ENCODE peak calls at places on chromosomes 2 and 18, in ten cellular contexts. One of them, this sample, is unnamed.

GRCh38 chr2:11073251-11073650 is 82.0 kb upstream of the SLC66A3 start:
- DNase-seq in HT1080: no peak
- DNase-seq in NCI-H1092 treated with DMSO at 0.1 percent for 48 hours: peak
- DNase-seq in spleen: no peak
- DNase-seq in iPS-NIHi11: peak
- DNase-seq in upper lobe of right lung: peak
- DNase-seq in Caco-2: no peak
- DNase-seq in T-helper 2 cell treated with Interferon-gamma antibody and Interleukin-4, amounts not matched to agents 5 μg/mL and 100 μg/mL, for 36 hours: no peak
- DNase-seq in stimulated activated CD4-positive, alpha-beta T cell treated with anti-CD3 and anti-CD28 coated beads, TNF-alpha, amount 100 ng/mL, for 4 hours: no peak
- DNase-seq in CD4-positive, alpha-beta T cell: no peak
- DNase-seq in this sample: no peak

GRCh38 chr2:133109772-133110171 is 439.8 kb upstream of the LYPD1 start:
- DNase-seq in Caco-2: no peak
- DNase-seq in spleen: no peak
- DNase-seq in HT1080: peak
- DNase-seq in NCI-H1092 treated with DMSO at 0.1 percent for 48 hours: no peak
- DNase-seq in stimulated activated CD4-positive, alpha-beta T cell treated with anti-CD3 and anti-CD28 coated beads, TNF-alpha, amount 100 ng/mL, for 4 hours: no peak
- DNase-seq in T-helper 2 cell treated with Interferon-gamma antibody and Interleukin-4, amounts not matched to agents 5 μg/mL and 100 μg/mL, for 36 hours: no peak
- DNase-seq in iPS-NIHi11: no peak
- DNase-seq in CD4-positive, alpha-beta T cell: no peak
- DNase-seq in upper lobe of right lung: no peak
- DNase-seq in this sample: no peak

GRCh38 chr2:128510701-128511100 is 192.0 kb upstream of the HS6ST1 start:
- DNase-seq in iPS-NIHi11: no peak
- DNase-seq in Caco-2: no peak
- DNase-seq in stimulated activated CD4-positive, alpha-beta T cell treated with anti-CD3 and anti-CD28 coated beads, TNF-alpha, amount 100 ng/mL, for 4 hours: no peak
- DNase-seq in HT1080: no peak
- DNase-seq in NCI-H1092 treated with DMSO at 0.1 percent for 48 hours: no peak
- DNase-seq in T-helper 2 cell treated with Interferon-gamma antibody and Interleukin-4, amounts not matched to agents 5 μg/mL and 100 μg/mL, for 36 hours: no peak
- DNase-seq in spleen: no peak
- DNase-seq in upper lobe of right lung: no peak
- DNase-seq in CD4-positive, alpha-beta T cell: no peak
- DNase-seq in this sample: no peak

GRCh38 chr2:204116154-204116792 is 179.7 kb downstream of the ICOS start:
- DNase-seq in upper lobe of right lung: no peak
- DNase-seq in NCI-H1092 treated with DMSO at 0.1 percent for 48 hours: no peak
- DNase-seq in spleen: no peak
- DNase-seq in iPS-NIHi11: no peak
- DNase-seq in CD4-positive, alpha-beta T cell: no peak
- DNase-seq in Caco-2: no peak
- DNase-seq in HT1080: no peak
- DNase-seq in stimulated activated CD4-positive, alpha-beta T cell treated with anti-CD3 and anti-CD28 coated beads, TNF-alpha, amount 100 ng/mL, for 4 hours: no peak
- DNase-seq in T-helper 2 cell treated with Interferon-gamma antibody and Interleukin-4, amounts not matched to agents 5 μg/mL and 100 μg/mL, for 36 hours: no peak
- DNase-seq in this sample: no peak

GRCh38 chr2:43212216-43212828 is 14.1 kb downstream of the ZFP36L2 start:
- DNase-seq in Caco-2: no peak
- DNase-seq in NCI-H1092 treated with DMSO at 0.1 percent for 48 hours: no peak
- DNase-seq in stimulated activated CD4-positive, alpha-beta T cell treated with anti-CD3 and anti-CD28 coated beads, TNF-alpha, amount 100 ng/mL, for 4 hours: no peak
- DNase-seq in upper lobe of right lung: no peak
- DNase-seq in HT1080: no peak
- DNase-seq in spleen: no peak
- DNase-seq in iPS-NIHi11: no peak
- DNase-seq in T-helper 2 cell treated with Interferon-gamma antibody and Interleukin-4, amounts not matched to agents 5 μg/mL and 100 μg/mL, for 36 hours: no peak
- DNase-seq in CD4-positive, alpha-beta T cell: no peak
- DNase-seq in this sample: no peak

GRCh38 chr18:80232710-80233109 is 14.6 kb downstream of the PARD6G start:
- DNase-seq in T-helper 2 cell treated with Interferon-gamma antibody and Interleukin-4, amounts not matched to agents 5 μg/mL and 100 μg/mL, for 36 hours: no peak
- DNase-seq in CD4-positive, alpha-beta T cell: no peak
- DNase-seq in spleen: no peak
- DNase-seq in NCI-H1092 treated with DMSO at 0.1 percent for 48 hours: no peak
- DNase-seq in HT1080: no peak
- DNase-seq in Caco-2: no peak
- DNase-seq in iPS-NIHi11: no peak
- DNase-seq in upper lobe of right lung: peak
- DNase-seq in stimulated activated CD4-positive, alpha-beta T cell treated with anti-CD3 and anti-CD28 coated beads, TNF-alpha, amount 100 ng/mL, for 4 hours: no peak
- DNase-seq in this sample: no peak

GRCh38 chr2:75055820-75056675 is 97.6 kb downstream of the POLE4 start:
- DNase-seq in CD4-positive, alpha-beta T cell: no peak
- DNase-seq in NCI-H1092 treated with DMSO at 0.1 percent for 48 hours: no peak
- DNase-seq in upper lobe of right lung: no peak
- DNase-seq in iPS-NIHi11: peak
- DNase-seq in stimulated activated CD4-positive, alpha-beta T cell treated with anti-CD3 and anti-CD28 coated beads, TNF-alpha, amount 100 ng/mL, for 4 hours: no peak
- DNase-seq in spleen: no peak
- DNase-seq in T-helper 2 cell treated with Interferon-gamma antibody and Interleukin-4, amounts not matched to agents 5 μg/mL and 100 μg/mL, for 36 hours: no peak
- DNase-seq in Caco-2: no peak
- DNase-seq in HT1080: peak
- DNase-seq in this sample: no peak

GRCh38 chr2:234257859-234258561 is 207.5 kb downstream of the SPP2 start:
- DNase-seq in CD4-positive, alpha-beta T cell: no peak
- DNase-seq in Caco-2: peak
- DNase-seq in T-helper 2 cell treated with Interferon-gamma antibody and Interleukin-4, amounts not matched to agents 5 μg/mL and 100 μg/mL, for 36 hours: peak
- DNase-seq in NCI-H1092 treated with DMSO at 0.1 percent for 48 hours: peak
- DNase-seq in spleen: peak
- DNase-seq in upper lobe of right lung: no peak
- DNase-seq in iPS-NIHi11: peak
- DNase-seq in stimulated activated CD4-positive, alpha-beta T cell treated with anti-CD3 and anti-CD28 coated beads, TNF-alpha, amount 100 ng/mL, for 4 hours: no peak
- DNase-seq in HT1080: peak
- DNase-seq in this sample: no peak

GRCh38 chr2:203714112-203714511 is 7.7 kb downstream of the CD28 start:
- DNase-seq in CD4-positive, alpha-beta T cell: no peak
- DNase-seq in Caco-2: peak
- DNase-seq in NCI-H1092 treated with DMSO at 0.1 percent for 48 hours: no peak
- DNase-seq in upper lobe of right lung: no peak
- DNase-seq in HT1080: no peak
- DNase-seq in spleen: no peak
- DNase-seq in T-helper 2 cell treated with Interferon-gamma antibody and Interleukin-4, amounts not matched to agents 5 μg/mL and 100 μg/mL, for 36 hours: no peak
- DNase-seq in stimulated activated CD4-positive, alpha-beta T cell treated with anti-CD3 and anti-CD28 coated beads, TNF-alpha, amount 100 ng/mL, for 4 hours: no peak
- DNase-seq in iPS-NIHi11: no peak
- DNase-seq in this sample: no peak

GRCh38 chr2:9763356-9764152 is 79.7 kb upstream of the TAF1B start:
- DNase-seq in iPS-NIHi11: no peak
- DNase-seq in spleen: no peak
- DNase-seq in T-helper 2 cell treated with Interferon-gamma antibody and Interleukin-4, amounts not matched to agents 5 μg/mL and 100 μg/mL, for 36 hours: no peak
- DNase-seq in NCI-H1092 treated with DMSO at 0.1 percent for 48 hours: peak
- DNase-seq in stimulated activated CD4-positive, alpha-beta T cell treated with anti-CD3 and anti-CD28 coated beads, TNF-alpha, amount 100 ng/mL, for 4 hours: no peak
- DNase-seq in Caco-2: no peak
- DNase-seq in upper lobe of right lung: no peak
- DNase-seq in CD4-positive, alpha-beta T cell: no peak
- DNase-seq in HT1080: peak
- DNase-seq in this sample: no peak

GRCh38 chr2:174343638-174344455 is 9.1 kb downstream of the SP9 start:
- DNase-seq in T-helper 2 cell treated with Interferon-gamma antibody and Interleukin-4, amounts not matched to agents 5 μg/mL and 100 μg/mL, for 36 hours: no peak
- DNase-seq in spleen: peak
- DNase-seq in CD4-positive, alpha-beta T cell: no peak
- DNase-seq in iPS-NIHi11: no peak
- DNase-seq in Caco-2: no peak
- DNase-seq in HT1080: no peak
- DNase-seq in upper lobe of right lung: no peak
- DNase-seq in NCI-H1092 treated with DMSO at 0.1 percent for 48 hours: no peak
- DNase-seq in stimulated activated CD4-positive, alpha-beta T cell treated with anti-CD3 and anti-CD28 coated beads, TNF-alpha, amount 100 ng/mL, for 4 hours: no peak
- DNase-seq in this sample: no peak

GRCh38 chr18:22551536-22552151 is 133.9 kb upstream of the CTAGE1 start:
- DNase-seq in Caco-2: no peak
- DNase-seq in T-helper 2 cell treated with Interferon-gamma antibody and Interleukin-4, amounts not matched to agents 5 μg/mL and 100 μg/mL, for 36 hours: no peak
- DNase-seq in NCI-H1092 treated with DMSO at 0.1 percent for 48 hours: no peak
- DNase-seq in HT1080: peak
- DNase-seq in spleen: no peak
- DNase-seq in CD4-positive, alpha-beta T cell: no peak
- DNase-seq in stimulated activated CD4-positive, alpha-beta T cell treated with anti-CD3 and anti-CD28 coated beads, TNF-alpha, amount 100 ng/mL, for 4 hours: no peak
- DNase-seq in iPS-NIHi11: no peak
- DNase-seq in upper lobe of right lung: no peak
- DNase-seq in this sample: no peak

GRCh38 chr2:46563110-46563731 is 83.9 kb downstream of the TMEM247 start:
- DNase-seq in HT1080: no peak
- DNase-seq in NCI-H1092 treated with DMSO at 0.1 percent for 48 hours: no peak
- DNase-seq in CD4-positive, alpha-beta T cell: no peak
- DNase-seq in upper lobe of right lung: no peak
- DNase-seq in stimulated activated CD4-positive, alpha-beta T cell treated with anti-CD3 and anti-CD28 coated beads, TNF-alpha, amount 100 ng/mL, for 4 hours: no peak
- DNase-seq in T-helper 2 cell treated with Interferon-gamma antibody and Interleukin-4, amounts not matched to agents 5 μg/mL and 100 μg/mL, for 36 hours: no peak
- DNase-seq in iPS-NIHi11: no peak
- DNase-seq in Caco-2: no peak
- DNase-seq in spleen: no peak
- DNase-seq in this sample: no peak

GRCh38 chr2:109523536-109524361 is 90.0 kb downstream of the SEPTIN10 start:
- DNase-seq in CD4-positive, alpha-beta T cell: no peak
- DNase-seq in spleen: peak
- DNase-seq in T-helper 2 cell treated with Interferon-gamma antibody and Interleukin-4, amounts not matched to agents 5 μg/mL and 100 μg/mL, for 36 hours: no peak
- DNase-seq in stimulated activated CD4-positive, alpha-beta T cell treated with anti-CD3 and anti-CD28 coated beads, TNF-alpha, amount 100 ng/mL, for 4 hours: no peak
- DNase-seq in iPS-NIHi11: no peak
- DNase-seq in upper lobe of right lung: peak
- DNase-seq in NCI-H1092 treated with DMSO at 0.1 percent for 48 hours: peak
- DNase-seq in Caco-2: no peak
- DNase-seq in HT1080: no peak
- DNase-seq in this sample: no peak

GRCh38 chr2:165637396-165637795 is 156.7 kb downstream of the GALNT3 start:
- DNase-seq in HT1080: no peak
- DNase-seq in CD4-positive, alpha-beta T cell: no peak
- DNase-seq in spleen: no peak
- DNase-seq in Caco-2: no peak
- DNase-seq in NCI-H1092 treated with DMSO at 0.1 percent for 48 hours: no peak
- DNase-seq in T-helper 2 cell treated with Interferon-gamma antibody and Interleukin-4, amounts not matched to agents 5 μg/mL and 100 μg/mL, for 36 hours: no peak
- DNase-seq in stimulated activated CD4-positive, alpha-beta T cell treated with anti-CD3 and anti-CD28 coated beads, TNF-alpha, amount 100 ng/mL, for 4 hours: no peak
- DNase-seq in upper lobe of right lung: no peak
- DNase-seq in iPS-NIHi11: no peak
- DNase-seq in this sample: no peak

GRCh38 chr2:74620671-74621070 is 27.5 kb downstream of the M1AP start:
- DNase-seq in HT1080: no peak
- DNase-seq in spleen: no peak
- DNase-seq in upper lobe of right lung: no peak
- DNase-seq in NCI-H1092 treated with DMSO at 0.1 percent for 48 hours: no peak
- DNase-seq in T-helper 2 cell treated with Interferon-gamma antibody and Interleukin-4, amounts not matched to agents 5 μg/mL and 100 μg/mL, for 36 hours: no peak
- DNase-seq in iPS-NIHi11: no peak
- DNase-seq in stimulated activated CD4-positive, alpha-beta T cell treated with anti-CD3 and anti-CD28 coated beads, TNF-alpha, amount 100 ng/mL, for 4 hours: no peak
- DNase-seq in CD4-positive, alpha-beta T cell: no peak
- DNase-seq in Caco-2: no peak
- DNase-seq in this sample: no peak

GRCh38 chr2:85537600-85538506 is 1.1 kb upstream of the MAT2A start:
- DNase-seq in CD4-positive, alpha-beta T cell: no peak
- DNase-seq in HT1080: peak
- DNase-seq in stimulated activated CD4-positive, alpha-beta T cell treated with anti-CD3 and anti-CD28 coated beads, TNF-alpha, amount 100 ng/mL, for 4 hours: no peak
- DNase-seq in upper lobe of right lung: peak
- DNase-seq in iPS-NIHi11: peak
- DNase-seq in NCI-H1092 treated with DMSO at 0.1 percent for 48 hours: peak
- DNase-seq in spleen: peak
- DNase-seq in T-helper 2 cell treated with Interferon-gamma antibody and Interleukin-4, amounts not matched to agents 5 μg/mL and 100 μg/mL, for 36 hours: peak
- DNase-seq in Caco-2: peak
- DNase-seq in this sample: no peak

GRCh38 chr18:70072678-70073077 is 125.0 kb upstream of the CD226 start:
- DNase-seq in NCI-H1092 treated with DMSO at 0.1 percent for 48 hours: peak
- DNase-seq in CD4-positive, alpha-beta T cell: no peak
- DNase-seq in spleen: no peak
- DNase-seq in Caco-2: no peak
- DNase-seq in upper lobe of right lung: no peak
- DNase-seq in T-helper 2 cell treated with Interferon-gamma antibody and Interleukin-4, amounts not matched to agents 5 μg/mL and 100 μg/mL, for 36 hours: no peak
- DNase-seq in HT1080: no peak
- DNase-seq in stimulated activated CD4-positive, alpha-beta T cell treated with anti-CD3 and anti-CD28 coated beads, TNF-alpha, amount 100 ng/mL, for 4 hours: no peak
- DNase-seq in iPS-NIHi11: no peak
- DNase-seq in this sample: no peak

GRCh38 chr18:43587538-43588153 is 310.4 kb upstream of the SYT4 start:
- DNase-seq in stimulated activated CD4-positive, alpha-beta T cell treated with anti-CD3 and anti-CD28 coated beads, TNF-alpha, amount 100 ng/mL, for 4 hours: no peak
- DNase-seq in Caco-2: no peak
- DNase-seq in CD4-positive, alpha-beta T cell: no peak
- DNase-seq in iPS-NIHi11: peak
- DNase-seq in spleen: no peak
- DNase-seq in NCI-H1092 treated with DMSO at 0.1 percent for 48 hours: peak
- DNase-seq in T-helper 2 cell treated with Interferon-gamma antibody and Interleukin-4, amounts not matched to agents 5 μg/mL and 100 μg/mL, for 36 hours: no peak
- DNase-seq in upper lobe of right lung: no peak
- DNase-seq in HT1080: peak
- DNase-seq in this sample: no peak

GRCh38 chr18:55012041-55012440 is 52.8 kb upstream of the CCDC68 start:
- DNase-seq in spleen: no peak
- DNase-seq in stimulated activated CD4-positive, alpha-beta T cell treated with anti-CD3 and anti-CD28 coated beads, TNF-alpha, amount 100 ng/mL, for 4 hours: no peak
- DNase-seq in iPS-NIHi11: no peak
- DNase-seq in upper lobe of right lung: no peak
- DNase-seq in Caco-2: no peak
- DNase-seq in HT1080: no peak
- DNase-seq in NCI-H1092 treated with DMSO at 0.1 percent for 48 hours: no peak
- DNase-seq in T-helper 2 cell treated with Interferon-gamma antibody and Interleukin-4, amounts not matched to agents 5 μg/mL and 100 μg/mL, for 36 hours: no peak
- DNase-seq in CD4-positive, alpha-beta T cell: no peak
- DNase-seq in this sample: no peak

GRCh38 chr2:152354909-152355308 is 19.9 kb downstream of the FMNL2 start:
- DNase-seq in T-helper 2 cell treated with Interferon-gamma antibody and Interleukin-4, amounts not matched to agents 5 μg/mL and 100 μg/mL, for 36 hours: no peak
- DNase-seq in iPS-NIHi11: no peak
- DNase-seq in spleen: no peak
- DNase-seq in stimulated activated CD4-positive, alpha-beta T cell treated with anti-CD3 and anti-CD28 coated beads, TNF-alpha, amount 100 ng/mL, for 4 hours: no peak
- DNase-seq in upper lobe of right lung: no peak
- DNase-seq in HT1080: no peak
- DNase-seq in NCI-H1092 treated with DMSO at 0.1 percent for 48 hours: no peak
- DNase-seq in CD4-positive, alpha-beta T cell: no peak
- DNase-seq in Caco-2: no peak
- DNase-seq in this sample: no peak

GRCh38 chr2:119739580-119740255 is 20.0 kb upstream of the PTPN4 start:
- DNase-seq in upper lobe of right lung: no peak
- DNase-seq in spleen: no peak
- DNase-seq in iPS-NIHi11: no peak
- DNase-seq in NCI-H1092 treated with DMSO at 0.1 percent for 48 hours: no peak
- DNase-seq in HT1080: no peak
- DNase-seq in T-helper 2 cell treated with Interferon-gamma antibody and Interleukin-4, amounts not matched to agents 5 μg/mL and 100 μg/mL, for 36 hours: no peak
- DNase-seq in stimulated activated CD4-positive, alpha-beta T cell treated with anti-CD3 and anti-CD28 coated beads, TNF-alpha, amount 100 ng/mL, for 4 hours: no peak
- DNase-seq in Caco-2: no peak
- DNase-seq in CD4-positive, alpha-beta T cell: no peak
- DNase-seq in this sample: no peak

GRCh38 chr2:9179572-9180201 is 26.9 kb upstream of the ASAP2 start:
- DNase-seq in iPS-NIHi11: no peak
- DNase-seq in HT1080: peak
- DNase-seq in stimulated activated CD4-positive, alpha-beta T cell treated with anti-CD3 and anti-CD28 coated beads, TNF-alpha, amount 100 ng/mL, for 4 hours: no peak
- DNase-seq in CD4-positive, alpha-beta T cell: no peak
- DNase-seq in T-helper 2 cell treated with Interferon-gamma antibody and Interleukin-4, amounts not matched to agents 5 μg/mL and 100 μg/mL, for 36 hours: no peak
- DNase-seq in NCI-H1092 treated with DMSO at 0.1 percent for 48 hours: no peak
- DNase-seq in Caco-2: peak
- DNase-seq in spleen: no peak
- DNase-seq in upper lobe of right lung: no peak
- DNase-seq in this sample: no peak

GRCh38 chr2:201139836-201140599 is 24.1 kb downstream of the CFLAR start:
- DNase-seq in upper lobe of right lung: no peak
- DNase-seq in CD4-positive, alpha-beta T cell: no peak
- DNase-seq in Caco-2: no peak
- DNase-seq in iPS-NIHi11: no peak
- DNase-seq in spleen: peak
- DNase-seq in HT1080: no peak
- DNase-seq in stimulated activated CD4-positive, alpha-beta T cell treated with anti-CD3 and anti-CD28 coated beads, TNF-alpha, amount 100 ng/mL, for 4 hours: no peak
- DNase-seq in T-helper 2 cell treated with Interferon-gamma antibody and Interleukin-4, amounts not matched to agents 5 μg/mL and 100 μg/mL, for 36 hours: no peak
- DNase-seq in NCI-H1092 treated with DMSO at 0.1 percent for 48 hours: no peak
- DNase-seq in this sample: no peak

GRCh38 chr2:176554107-176555048 is 285.1 kb downstream of the MTX2 start:
- DNase-seq in CD4-positive, alpha-beta T cell: peak
- DNase-seq in Caco-2: no peak
- DNase-seq in spleen: no peak
- DNase-seq in NCI-H1092 treated with DMSO at 0.1 percent for 48 hours: peak
- DNase-seq in HT1080: peak
- DNase-seq in stimulated activated CD4-positive, alpha-beta T cell treated with anti-CD3 and anti-CD28 coated beads, TNF-alpha, amount 100 ng/mL, for 4 hours: no peak
- DNase-seq in iPS-NIHi11: peak
- DNase-seq in T-helper 2 cell treated with Interferon-gamma antibody and Interleukin-4, amounts not matched to agents 5 μg/mL and 100 μg/mL, for 36 hours: peak
- DNase-seq in upper lobe of right lung: no peak
- DNase-seq in this sample: no peak

GRCh38 chr18:62187543-62188378 is 706 bp downstream of the RELCH start:
- DNase-seq in upper lobe of right lung: peak
- DNase-seq in HT1080: peak
- DNase-seq in stimulated activated CD4-positive, alpha-beta T cell treated with anti-CD3 and anti-CD28 coated beads, TNF-alpha, amount 100 ng/mL, for 4 hours: no peak
- DNase-seq in Caco-2: peak
- DNase-seq in iPS-NIHi11: peak
- DNase-seq in T-helper 2 cell treated with Interferon-gamma antibody and Interleukin-4, amounts not matched to agents 5 μg/mL and 100 μg/mL, for 36 hours: peak
- DNase-seq in NCI-H1092 treated with DMSO at 0.1 percent for 48 hours: peak
- DNase-seq in CD4-positive, alpha-beta T cell: peak
- DNase-seq in spleen: no peak
- DNase-seq in this sample: no peak

GRCh38 chr2:74864728-74865722 is 31.1 kb downstream of the HK2 start:
- DNase-seq in iPS-NIHi11: peak
- DNase-seq in CD4-positive, alpha-beta T cell: no peak
- DNase-seq in HT1080: peak
- DNase-seq in stimulated activated CD4-positive, alpha-beta T cell treated with anti-CD3 and anti-CD28 coated beads, TNF-alpha, amount 100 ng/mL, for 4 hours: no peak
- DNase-seq in T-helper 2 cell treated with Interferon-gamma antibody and Interleukin-4, amounts not matched to agents 5 μg/mL and 100 μg/mL, for 36 hours: no peak
- DNase-seq in spleen: no peak
- DNase-seq in upper lobe of right lung: peak
- DNase-seq in Caco-2: no peak
- DNase-seq in NCI-H1092 treated with DMSO at 0.1 percent for 48 hours: no peak
- DNase-seq in this sample: no peak

GRCh38 chr2:61151434-61151833 is 10.6 kb upstream of the C2orf74 start:
- DNase-seq in spleen: no peak
- DNase-seq in HT1080: peak
- DNase-seq in NCI-H1092 treated with DMSO at 0.1 percent for 48 hours: no peak
- DNase-seq in upper lobe of right lung: no peak
- DNase-seq in Caco-2: no peak
- DNase-seq in T-helper 2 cell treated with Interferon-gamma antibody and Interleukin-4, amounts not matched to agents 5 μg/mL and 100 μg/mL, for 36 hours: no peak
- DNase-seq in iPS-NIHi11: no peak
- DNase-seq in stimulated activated CD4-positive, alpha-beta T cell treated with anti-CD3 and anti-CD28 coated beads, TNF-alpha, amount 100 ng/mL, for 4 hours: no peak
- DNase-seq in CD4-positive, alpha-beta T cell: no peak
- DNase-seq in this sample: no peak